ENCODE peak calls at places on chromosomes 2 and 18, in four cellular contexts. One of them, this sample, is unnamed.

GRCh38 chr18:61322265-61322873 is 10.9 kb upstream of the CDH20 start:
- DNase-seq in kidney: no peak
- DNase-seq in GM13977: peak
- DNase-seq in cardiac fibroblast: peak
- DNase-seq in this sample: peak

GRCh38 chr18:29406996-29407395 is 1230.1 kb upstream of the CDH2 start:
- DNase-seq in kidney: no peak
- DNase-seq in GM13977: no peak
- DNase-seq in cardiac fibroblast: no peak
- DNase-seq in this sample: no peak

GRCh38 chr2:232761301-232761907 is 15.0 kb downstream of the KCNJ13 start:
- DNase-seq in kidney: no peak
- DNase-seq in GM13977: peak
- DNase-seq in cardiac fibroblast: peak
- DNase-seq in this sample: peak

GRCh38 chr2:20614201-20615045 is 36.5 kb downstream of the HS1BP3 start:
- DNase-seq in kidney: peak
- DNase-seq in GM13977: no peak
- DNase-seq in cardiac fibroblast: no peak
- DNase-seq in this sample: no peak

GRCh38 chr18:72541871-72542690 is 2.1 kb downstream of the CBLN2 start:
- DNase-seq in kidney: no peak
- DNase-seq in GM13977: peak
- DNase-seq in cardiac fibroblast: no peak
- DNase-seq in this sample: no peak

GRCh38 chr18:31648966-31649429 is 35.4 kb downstream of the B4GALT6 start:
- DNase-seq in kidney: no peak
- DNase-seq in GM13977: peak
- DNase-seq in cardiac fibroblast: peak
- DNase-seq in this sample: peak

GRCh38 chr18:9613550-9614400 is 584 bp downstream of the PPP4R1 start:
- DNase-seq in kidney: peak
- DNase-seq in GM13977: peak
- DNase-seq in cardiac fibroblast: peak
- DNase-seq in this sample: peak

GRCh38 chr2:230928701-230929380 is 3.8 kb upstream of the GPR55 start:
- DNase-seq in kidney: no peak
- DNase-seq in GM13977: no peak
- DNase-seq in cardiac fibroblast: no peak
- DNase-seq in this sample: no peak

GRCh38 chr2:12741361-12741760 is 24.6 kb downstream of the TRIB2 start:
- DNase-seq in kidney: no peak
- DNase-seq in GM13977: no peak
- DNase-seq in cardiac fibroblast: no peak
- DNase-seq in this sample: no peak

GRCh38 chr2:232926448-232927040 is 56.5 kb downstream of the SNORC start:
- DNase-seq in kidney: no peak
- DNase-seq in GM13977: peak
- DNase-seq in cardiac fibroblast: peak
- DNase-seq in this sample: no peak

GRCh38 chr2:124001681-124002080 is 23.4 kb upstream of the CNTNAP5 start:
- DNase-seq in kidney: no peak
- DNase-seq in GM13977: no peak
- DNase-seq in cardiac fibroblast: no peak
- DNase-seq in this sample: no peak

GRCh38 chr2:236984046-236984445 is 101.6 kb upstream of the COPS8 start:
- DNase-seq in kidney: no peak
- DNase-seq in GM13977: no peak
- DNase-seq in cardiac fibroblast: peak
- DNase-seq in this sample: no peak

GRCh38 chr18:2970762-2971659 is 41.9 kb downstream of the LPIN2 start:
- DNase-seq in kidney: no peak
- DNase-seq in GM13977: no peak
- DNase-seq in cardiac fibroblast: no peak
- DNase-seq in this sample: no peak
- TF ChIP-seq CTCF in kidney: no peak
- TF ChIP-seq CTCF in GM13977: no peak
- TF ChIP-seq CTCF in cardiac fibroblast: no peak
- TF ChIP-seq CTCF in this sample: no peak

GRCh38 chr2:213248637-213249036 is 35.6 kb upstream of the SPAG16 start:
- DNase-seq in kidney: no peak
- DNase-seq in GM13977: no peak
- DNase-seq in cardiac fibroblast: no peak
- DNase-seq in this sample: no peak

GRCh38 chr2:213249502-213249901 is 34.8 kb upstream of the SPAG16 start:
- DNase-seq in kidney: no peak
- DNase-seq in GM13977: no peak
- DNase-seq in cardiac fibroblast: no peak
- DNase-seq in this sample: no peak

GRCh38 chr2:213247566-213247965 is 36.7 kb upstream of the SPAG16 start:
- DNase-seq in kidney: no peak
- DNase-seq in GM13977: no peak
- DNase-seq in cardiac fibroblast: peak
- DNase-seq in this sample: no peak

GRCh38 chr2:213243189-213244044 is 40.8 kb upstream of the SPAG16 start:
- DNase-seq in kidney: no peak
- DNase-seq in GM13977: no peak
- DNase-seq in cardiac fibroblast: no peak
- DNase-seq in this sample: no peak

GRCh38 chr2:213246665-213247281 is 37.5 kb upstream of the SPAG16 start:
- DNase-seq in kidney: no peak
- DNase-seq in GM13977: no peak
- DNase-seq in cardiac fibroblast: peak
- DNase-seq in this sample: no peak
- TF ChIP-seq CTCF in kidney: peak
- TF ChIP-seq CTCF in GM13977: peak
- TF ChIP-seq CTCF in cardiac fibroblast: peak
- TF ChIP-seq CTCF in this sample: peak

GRCh38 chr2:100262555-100263320 is 59.6 kb downstream of the LONRF2 start:
- DNase-seq in kidney: no peak
- DNase-seq in GM13977: peak
- DNase-seq in cardiac fibroblast: peak
- DNase-seq in this sample: peak

GRCh38 chr2:100262043-100262442 is 60.3 kb downstream of the LONRF2 start:
- DNase-seq in kidney: no peak
- DNase-seq in GM13977: no peak
- DNase-seq in cardiac fibroblast: no peak
- DNase-seq in this sample: no peak

GRCh38 chr2:100259991-100260390 is 62.3 kb downstream of the LONRF2 start:
- DNase-seq in kidney: no peak
- DNase-seq in GM13977: no peak
- DNase-seq in cardiac fibroblast: no peak
- DNase-seq in this sample: no peak

GRCh38 chr2:100259106-100259505 is 63.2 kb downstream of the LONRF2 start:
- DNase-seq in kidney: no peak
- DNase-seq in GM13977: no peak
- DNase-seq in cardiac fibroblast: no peak
- DNase-seq in this sample: no peak

GRCh38 chr2:100260712-100261620 is 61.3 kb downstream of the LONRF2 start:
- DNase-seq in kidney: no peak
- DNase-seq in GM13977: peak
- DNase-seq in cardiac fibroblast: peak
- DNase-seq in this sample: peak
- TF ChIP-seq CTCF in kidney: peak
- TF ChIP-seq CTCF in GM13977: peak
- TF ChIP-seq CTCF in cardiac fibroblast: peak
- TF ChIP-seq CTCF in this sample: peak

DNA sequence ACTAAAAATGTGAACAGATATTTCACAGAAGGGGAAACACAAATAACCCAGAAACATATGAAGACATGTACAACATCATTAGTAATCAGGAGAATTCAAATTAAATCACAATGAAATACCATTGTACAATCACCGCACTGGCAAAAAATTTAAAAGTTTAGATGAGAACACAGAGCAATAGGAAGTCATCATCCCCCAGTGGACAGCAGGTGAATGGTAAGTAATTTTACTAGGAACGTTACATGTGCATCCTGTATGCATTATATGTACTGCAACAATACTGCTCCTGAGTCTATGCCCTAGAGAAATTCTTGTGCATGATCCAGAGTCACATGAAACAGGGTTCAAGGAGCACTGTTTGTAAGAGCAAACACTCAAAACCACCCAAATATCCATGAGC is 713.8 kb downstream of the NRXN1 start:
- DNase-seq in kidney: no peak
- DNase-seq in GM13977: no peak
- DNase-seq in cardiac fibroblast: no peak
- DNase-seq in this sample: no peak
- TF ChIP-seq CTCF in kidney: no peak
- TF ChIP-seq CTCF in GM13977: no peak
- TF ChIP-seq CTCF in cardiac fibroblast: no peak
- TF ChIP-seq CTCF in this sample: no peak

GRCh38 chr2:220533485-220533884 is 906.1 kb downstream of the SLC4A3 start:
- DNase-seq in kidney: no peak
- DNase-seq in GM13977: peak
- DNase-seq in cardiac fibroblast: peak
- DNase-seq in this sample: peak
- TF ChIP-seq CTCF in kidney: no peak
- TF ChIP-seq CTCF in GM13977: no peak
- TF ChIP-seq CTCF in cardiac fibroblast: peak
- TF ChIP-seq CTCF in this sample: no peak

GRCh38 chr2:33671198-33671597 is 72.1 kb upstream of the FAM98A start:
- DNase-seq in kidney: no peak
- DNase-seq in GM13977: no peak
- DNase-seq in cardiac fibroblast: no peak
- DNase-seq in this sample: no peak

GRCh38 chr2:33670392-33670937 is 71.4 kb upstream of the FAM98A start:
- DNase-seq in kidney: no peak
- DNase-seq in GM13977: no peak
- DNase-seq in cardiac fibroblast: no peak
- DNase-seq in this sample: no peak

GRCh38 chr2:33672896-33673295 is 73.8 kb upstream of the FAM98A start:
- DNase-seq in kidney: no peak
- DNase-seq in GM13977: no peak
- DNase-seq in cardiac fibroblast: no peak
- DNase-seq in this sample: no peak

GRCh38 chr2:33672389-33672788 is 73.3 kb upstream of the FAM98A start:
- DNase-seq in kidney: no peak
- DNase-seq in GM13977: no peak
- DNase-seq in cardiac fibroblast: no peak
- DNase-seq in this sample: no peak

GRCh38 chr2:33673937-33674336 is 74.8 kb upstream of the FAM98A start:
- DNase-seq in kidney: no peak
- DNase-seq in GM13977: peak
- DNase-seq in cardiac fibroblast: peak
- DNase-seq in this sample: peak
- TF ChIP-seq CTCF in kidney: peak
- TF ChIP-seq CTCF in GM13977: peak
- TF ChIP-seq CTCF in cardiac fibroblast: peak
- TF ChIP-seq CTCF in this sample: peak

GRCh38 chr18:49008156-49008555 is 57.4 kb upstream of the SMAD7 start:
- DNase-seq in kidney: peak
- DNase-seq in GM13977: no peak
- DNase-seq in cardiac fibroblast: no peak
- DNase-seq in this sample: no peak

GRCh38 chr18:49007663-49008062 is 56.9 kb upstream of the SMAD7 start:
- DNase-seq in kidney: peak
- DNase-seq in GM13977: no peak
- DNase-seq in cardiac fibroblast: no peak
- DNase-seq in this sample: no peak

GRCh38 chr18:49011291-49011746 is 60.6 kb upstream of the SMAD7 start:
- DNase-seq in kidney: peak
- DNase-seq in GM13977: no peak
- DNase-seq in cardiac fibroblast: no peak
- DNase-seq in this sample: no peak

GRCh38 chr18:49006641-49007136 is 55.9 kb upstream of the SMAD7 start:
- DNase-seq in kidney: peak
- DNase-seq in GM13977: no peak
- DNase-seq in cardiac fibroblast: no peak
- DNase-seq in this sample: no peak

GRCh38 chr18:49008716-49009115 is 58.0 kb upstream of the SMAD7 start:
- DNase-seq in kidney: peak
- DNase-seq in GM13977: no peak
- DNase-seq in cardiac fibroblast: no peak
- DNase-seq in this sample: no peak
- TF ChIP-seq CTCF in kidney: no peak
- TF ChIP-seq CTCF in GM13977: no peak
- TF ChIP-seq CTCF in cardiac fibroblast: no peak
- TF ChIP-seq CTCF in this sample: no peak

GRCh38 chr2:106562826-106563594 is 75.8 kb downstream of the CD8B2 start:
- DNase-seq in kidney: no peak
- DNase-seq in GM13977: no peak
- DNase-seq in cardiac fibroblast: no peak
- DNase-seq in this sample: no peak
- TF ChIP-seq CTCF in kidney: peak
- TF ChIP-seq CTCF in GM13977: no peak
- TF ChIP-seq CTCF in cardiac fibroblast: no peak
- TF ChIP-seq CTCF in this sample: no peak

GRCh38 chr2:33598472-33599174 is 476 bp downstream of the FAM98A start:
- DNase-seq in kidney: no peak
- DNase-seq in GM13977: peak
- DNase-seq in cardiac fibroblast: peak
- DNase-seq in this sample: peak

GRCh38 chr2:33602216-33602830 is 3.2 kb upstream of the FAM98A start:
- DNase-seq in kidney: no peak
- DNase-seq in GM13977: no peak
- DNase-seq in cardiac fibroblast: no peak
- DNase-seq in this sample: no peak

GRCh38 chr2:33597026-33597425 is 2.1 kb downstream of the FAM98A start:
- DNase-seq in kidney: no peak
- DNase-seq in GM13977: no peak
- DNase-seq in cardiac fibroblast: no peak
- DNase-seq in this sample: no peak

GRCh38 chr2:33599943-33600192 is 769 bp upstream of the FAM98A start:
- DNase-seq in kidney: no peak
- DNase-seq in GM13977: no peak
- DNase-seq in cardiac fibroblast: no peak
- DNase-seq in this sample: no peak

DNA sequence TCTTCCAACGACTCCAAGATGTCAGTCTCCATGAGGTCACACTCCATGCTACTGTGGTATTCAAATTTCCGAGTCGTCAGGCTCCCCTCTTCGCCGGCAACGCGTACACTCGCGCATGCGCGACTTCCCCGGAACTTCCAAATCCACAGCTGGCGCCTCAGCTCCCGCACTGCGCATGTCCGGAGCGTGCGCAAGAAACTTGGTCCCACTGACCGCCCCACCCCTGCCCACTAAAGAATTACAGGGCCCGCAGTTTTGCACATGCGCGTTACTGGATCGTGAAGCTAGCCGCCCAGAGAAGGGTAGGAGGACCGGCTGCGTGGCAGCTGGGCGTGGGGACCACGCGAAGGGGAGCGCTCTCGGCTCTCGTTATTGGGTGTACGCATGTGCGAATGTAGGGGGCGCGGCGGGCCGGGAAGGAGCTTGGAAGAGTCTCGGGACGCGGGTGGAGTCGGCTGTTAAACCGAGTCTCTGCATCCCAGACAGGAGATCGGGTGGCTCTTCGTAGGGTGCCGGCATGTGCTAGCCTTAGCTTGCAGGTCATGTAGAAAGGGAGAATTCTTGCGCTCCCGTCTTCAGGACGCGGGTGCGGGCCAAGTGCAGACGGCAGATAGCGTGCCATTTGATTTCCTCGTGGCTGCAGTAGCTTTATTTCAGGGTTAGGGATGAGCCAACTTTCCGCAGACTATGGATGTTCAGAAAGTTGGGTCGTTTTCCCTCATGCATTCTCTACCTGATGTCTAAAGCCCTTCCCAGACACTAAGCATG is at the start of gene FAM98A:
- DNase-seq in kidney: peak
- DNase-seq in GM13977: peak
- DNase-seq in cardiac fibroblast: peak
- DNase-seq in this sample: peak
- TF ChIP-seq CTCF in kidney: peak
- TF ChIP-seq CTCF in GM13977: peak
- TF ChIP-seq CTCF in cardiac fibroblast: peak
- TF ChIP-seq CTCF in this sample: no peak

This sample was measured in GM20000.